ENCODE peak calls at places on chromosomes 13 and 19, in four cellular contexts. One of them, this sample, is unnamed. For H3K4me1, the result is how much of the 10 kb centered on the place peaks cover.

GRCh38 chr13:21458457-21458815 is 667 bp downstream of the ZDHHC20 start:
- DNase-seq in Peyer's patch: peak
- DNase-seq in pancreas: peak
- DNase-seq in left ventricle myocardium inferior: peak
- DNase-seq in this sample: peak

GRCh38 chr13:57630661-57631606 is 610 bp upstream of the PCDH17 start:
- DNase-seq in Peyer's patch: no peak
- DNase-seq in left ventricle myocardium inferior: no peak
- DNase-seq in pancreas: no peak
- DNase-seq in this sample: no peak

GRCh38 chr19:31308781-31309180 is 40.5 kb downstream of the TSHZ3 start:
- DNase-seq in pancreas: no peak
- DNase-seq in left ventricle myocardium inferior: no peak
- DNase-seq in Peyer's patch: no peak
- DNase-seq in this sample: no peak

GRCh38 chr13:30751183-30751933 is 16.0 kb downstream of the ALOX5AP start:
- DNase-seq in left ventricle myocardium inferior: no peak
- DNase-seq in pancreas: no peak
- DNase-seq in Peyer's patch: no peak
- DNase-seq in this sample: no peak

GRCh38 chr13:19185865-19186645 is 4.4 kb upstream of the TUBA3C start:
- DNase-seq in left ventricle myocardium inferior: no peak
- DNase-seq in pancreas: no peak
- DNase-seq in Peyer's patch: no peak
- DNase-seq in this sample: no peak

GRCh38 chr13:109667754-109668360 is 118.5 kb downstream of the IRS2 start:
- DNase-seq in pancreas: no peak
- DNase-seq in left ventricle myocardium inferior: no peak
- DNase-seq in Peyer's patch: no peak
- DNase-seq in this sample: no peak

GRCh38 chr13:54373211-54373610 is 1344.6 kb downstream of the OLFM4 start:
- DNase-seq in pancreas: no peak
- DNase-seq in left ventricle myocardium inferior: no peak
- DNase-seq in Peyer's patch: no peak
- DNase-seq in this sample: no peak

GRCh38 chr19:29653398-29653797 is 11.9 kb upstream of the PLEKHF1 start:
- DNase-seq in left ventricle myocardium inferior: no peak
- DNase-seq in pancreas: no peak
- DNase-seq in Peyer's patch: peak
- DNase-seq in this sample: no peak

GRCh38 chr19:57302727-57303401 is 17.4 kb upstream of the ZNF543 start:
- DNase-seq in left ventricle myocardium inferior: no peak
- DNase-seq in Peyer's patch: no peak
- DNase-seq in pancreas: no peak
- DNase-seq in this sample: no peak

GRCh38 chr19:43524922-43525835 is 1.8 kb downstream of the ETHE1 start:
- DNase-seq in Peyer's patch: peak
- DNase-seq in pancreas: peak
- DNase-seq in left ventricle myocardium inferior: peak
- DNase-seq in this sample: peak

GRCh38 chr19:48390188-48391099 is 907 bp downstream of the KDELR1 start:
- DNase-seq in Peyer's patch: peak
- DNase-seq in left ventricle myocardium inferior: peak
- DNase-seq in pancreas: peak
- DNase-seq in this sample: peak

GRCh38 chr19:5245631-5246553 is 94.7 kb downstream of the PTPRS start:
- DNase-seq in left ventricle myocardium inferior: no peak
- DNase-seq in pancreas: no peak
- DNase-seq in Peyer's patch: no peak
- DNase-seq in this sample: no peak
- H3K4me1 ChIP-seq in left ventricle myocardium inferior: under half
- H3K4me1 ChIP-seq in pancreas: under half
- H3K4me1 ChIP-seq in Peyer's patch: under half
- H3K4me1 ChIP-seq in this sample: under half

GRCh38 chr19:18587561-18587960 is 1.0 kb upstream of the REX1BD start:
- DNase-seq in Peyer's patch: no peak
- DNase-seq in pancreas: no peak
- DNase-seq in left ventricle myocardium inferior: no peak
- DNase-seq in this sample: no peak
- H3K4me3 ChIP-seq in Peyer's patch: no peak
- H3K4me3 ChIP-seq in pancreas: no peak
- H3K4me3 ChIP-seq in left ventricle myocardium inferior: no peak
- H3K4me3 ChIP-seq in this sample: no peak

DNA sequence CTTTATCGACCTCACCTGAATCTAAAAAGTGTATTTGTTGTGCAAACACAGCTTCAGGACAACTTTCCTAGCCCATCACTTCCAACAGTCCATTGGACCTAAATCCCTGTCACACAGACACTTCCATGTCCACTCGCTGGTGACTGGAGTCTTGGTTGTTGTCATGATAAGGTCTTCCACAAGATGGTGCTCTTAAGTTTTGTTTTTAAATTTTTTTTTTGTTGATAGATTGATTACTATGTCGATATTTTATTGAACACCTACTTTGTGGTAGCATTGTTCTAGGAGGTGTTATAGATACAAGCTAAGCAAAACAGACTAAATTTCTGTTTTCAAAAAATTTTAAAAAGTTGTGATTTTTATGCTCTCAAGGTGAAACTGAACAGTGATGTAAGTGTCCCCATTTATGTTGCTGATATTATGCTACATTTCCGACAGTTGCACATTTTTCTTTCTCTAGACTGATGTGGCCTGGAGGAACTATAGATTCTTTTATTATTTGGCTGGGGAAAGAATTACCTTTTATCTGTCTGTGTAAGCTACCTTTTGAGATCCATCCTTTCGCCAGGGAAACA is 8.1 kb upstream of the ERICH6B start:
- DNase-seq in Peyer's patch: no peak
- DNase-seq in pancreas: no peak
- DNase-seq in left ventricle myocardium inferior: no peak
- DNase-seq in this sample: no peak
- TF ChIP-seq CTCF in Peyer's patch: no peak
- TF ChIP-seq CTCF in pancreas: peak
- TF ChIP-seq CTCF in left ventricle myocardium inferior: peak
- TF ChIP-seq CTCF in this sample: peak

GRCh38 chr19:4369888-4370260 is 26.5 kb downstream of the MPND start:
- DNase-seq in left ventricle myocardium inferior: no peak
- DNase-seq in Peyer's patch: peak
- DNase-seq in pancreas: peak
- DNase-seq in this sample: peak
- H3K4me1 ChIP-seq in left ventricle myocardium inferior: half or more
- H3K4me1 ChIP-seq in Peyer's patch: half or more
- H3K4me1 ChIP-seq in pancreas: under half
- H3K4me1 ChIP-seq in this sample: half or more

DNA sequence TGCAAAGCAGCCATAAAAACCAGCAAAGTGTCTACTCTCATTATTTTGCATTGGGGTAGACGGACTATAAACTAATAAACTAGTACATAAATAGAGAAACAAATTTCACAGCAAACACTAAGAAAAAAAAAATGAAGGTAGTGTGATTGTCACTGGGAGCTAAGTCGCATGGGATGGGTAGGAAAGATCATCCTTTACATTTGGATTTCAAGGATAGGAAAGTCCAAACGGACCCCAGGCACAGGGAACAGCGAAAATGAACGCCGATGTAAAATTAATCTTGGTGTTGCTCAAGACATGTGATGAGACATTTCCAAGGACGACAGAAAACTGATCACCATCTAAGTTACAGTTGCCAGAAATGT is 690 bp upstream of the SGTA start:
- DNase-seq in left ventricle myocardium inferior: no peak
- DNase-seq in Peyer's patch: no peak
- DNase-seq in pancreas: no peak
- DNase-seq in this sample: no peak
- H3K4me3 ChIP-seq in left ventricle myocardium inferior: peak
- H3K4me3 ChIP-seq in Peyer's patch: peak
- H3K4me3 ChIP-seq in pancreas: no peak
- H3K4me3 ChIP-seq in this sample: peak

DNA sequence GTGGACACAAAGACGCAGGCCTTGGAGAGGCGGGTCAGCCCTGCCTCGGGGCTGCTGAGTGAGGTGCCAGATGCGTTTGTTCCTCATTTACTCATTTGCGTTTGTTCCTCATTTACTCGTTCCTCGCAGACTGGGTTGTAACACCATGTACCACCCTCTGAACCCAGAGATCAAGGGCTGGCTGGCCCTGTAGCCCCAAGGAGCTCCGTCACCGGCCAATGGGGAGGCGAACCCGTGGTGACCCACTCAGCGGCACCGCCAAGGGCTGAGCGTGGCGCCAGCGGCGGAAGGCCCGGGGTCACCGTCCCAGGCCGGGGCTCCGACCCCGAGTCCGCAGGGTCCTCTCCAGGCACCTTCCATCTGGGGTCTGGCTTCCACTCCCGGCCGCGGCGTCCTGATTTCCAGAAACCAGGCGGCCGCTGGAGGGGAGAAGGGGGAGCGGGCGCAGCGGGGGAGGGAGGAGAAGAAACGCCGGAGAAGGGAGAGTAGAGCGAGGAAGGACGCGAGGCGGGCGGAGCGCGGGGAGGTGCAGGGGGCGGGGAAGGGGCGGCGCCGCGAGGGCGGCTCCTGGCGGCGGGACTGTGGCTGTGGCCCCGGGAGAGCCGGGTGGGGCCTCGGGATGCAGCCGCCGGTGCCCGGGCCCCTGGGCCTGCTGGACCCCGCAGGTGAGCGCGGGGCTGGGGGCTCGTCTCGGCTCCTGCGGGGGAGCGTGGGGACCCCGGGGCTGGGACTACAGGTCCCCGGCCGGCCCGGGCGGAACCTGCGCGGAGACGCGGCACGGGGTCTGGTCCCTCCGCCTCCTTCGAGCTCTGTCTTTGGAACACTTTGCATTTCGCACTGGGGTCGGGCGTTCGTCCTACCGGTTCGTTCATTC is at the start of gene TMEM255B:
- DNase-seq in left ventricle myocardium inferior: peak
- DNase-seq in Peyer's patch: peak
- DNase-seq in pancreas: peak
- DNase-seq in this sample: peak
- TF ChIP-seq CTCF in left ventricle myocardium inferior: peak
- TF ChIP-seq CTCF in Peyer's patch: no peak
- TF ChIP-seq CTCF in pancreas: peak
- TF ChIP-seq CTCF in this sample: peak

GRCh38 chr13:40619479-40619814 is 47.0 kb downstream of the FOXO1 start:
- DNase-seq in left ventricle myocardium inferior: no peak
- DNase-seq in Peyer's patch: no peak
- DNase-seq in pancreas: no peak
- DNase-seq in this sample: no peak
- H3K4me1 ChIP-seq in left ventricle myocardium inferior: half or more
- H3K4me1 ChIP-seq in Peyer's patch: under half
- H3K4me1 ChIP-seq in pancreas: under half
- H3K4me1 ChIP-seq in this sample: under half

GRCh38 chr13:99983401-99984133 is 2.0 kb downstream of the ZIC2 start:
- DNase-seq in pancreas: no peak
- DNase-seq in Peyer's patch: no peak
- DNase-seq in left ventricle myocardium inferior: no peak
- DNase-seq in this sample: no peak

GRCh38 chr13:99984463-99985242 is 3.1 kb downstream of the ZIC2 start:
- DNase-seq in left ventricle myocardium inferior: no peak
- DNase-seq in Peyer's patch: no peak
- DNase-seq in pancreas: no peak
- DNase-seq in this sample: no peak

GRCh38 chr13:99985243-99985874 is 3.8 kb downstream of the ZIC2 start:
- DNase-seq in left ventricle myocardium inferior: no peak
- DNase-seq in Peyer's patch: no peak
- DNase-seq in pancreas: no peak
- DNase-seq in this sample: no peak

GRCh38 chr13:99982741-99983400 is 1.3 kb downstream of the ZIC2 start:
- DNase-seq in left ventricle myocardium inferior: no peak
- DNase-seq in Peyer's patch: no peak
- DNase-seq in pancreas: no peak
- DNase-seq in this sample: no peak

DNA sequence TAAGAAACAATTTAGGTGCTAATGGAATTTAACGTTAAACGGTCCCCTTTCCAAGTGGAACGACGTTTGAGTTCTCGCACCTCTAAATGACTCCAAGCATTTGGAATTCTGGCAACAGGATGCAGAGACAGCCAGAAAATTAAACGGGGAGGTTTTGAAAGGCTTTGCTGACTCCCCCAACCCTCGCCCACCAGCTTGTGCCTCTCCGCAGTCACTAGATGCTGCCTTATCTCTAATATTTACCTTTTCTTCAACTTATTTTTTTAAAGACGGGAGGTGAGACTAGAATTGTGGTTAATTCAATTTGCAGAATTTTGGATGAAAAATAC is 2.5 kb downstream of the ZIC2 start:
- DNase-seq in Peyer's patch: no peak
- DNase-seq in pancreas: no peak
- DNase-seq in left ventricle myocardium inferior: no peak
- DNase-seq in this sample: no peak
- H3K4me3 ChIP-seq in Peyer's patch: no peak
- H3K4me3 ChIP-seq in pancreas: no peak
- H3K4me3 ChIP-seq in left ventricle myocardium inferior: no peak
- H3K4me3 ChIP-seq in this sample: no peak

DNA sequence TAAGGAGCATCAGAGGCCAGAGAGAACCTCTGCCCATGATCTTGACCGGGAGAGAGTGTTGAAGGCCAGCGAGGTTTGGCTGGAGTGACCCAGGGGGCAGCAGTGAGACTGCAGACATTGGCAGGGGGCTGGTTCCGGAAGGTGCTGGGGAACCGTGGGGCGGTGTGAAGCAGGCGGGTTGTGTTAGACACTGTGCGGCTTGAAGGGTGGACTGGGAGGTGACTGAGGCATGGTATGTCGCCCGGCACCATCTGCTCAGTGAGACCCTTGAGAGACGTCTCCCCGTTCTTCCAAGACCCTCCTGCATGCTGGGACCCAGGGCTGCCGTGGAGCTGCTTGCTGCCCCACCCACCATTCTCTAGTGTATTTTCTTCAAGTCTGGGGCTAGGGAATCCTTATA is 24.6 kb downstream of the CARM1 start:
- DNase-seq in left ventricle myocardium inferior: no peak
- DNase-seq in pancreas: no peak
- DNase-seq in Peyer's patch: no peak
- DNase-seq in this sample: no peak
- TF ChIP-seq CTCF in left ventricle myocardium inferior: no peak
- TF ChIP-seq CTCF in pancreas: no peak
- TF ChIP-seq CTCF in Peyer's patch: no peak
- TF ChIP-seq CTCF in this sample: no peak